ENCODE peak calls at places on chromosome 10, in ten cellular contexts. One of them, this sample, is unnamed.

GRCh38 chr10:115996031-115996430 is 277.0 kb downstream of the GFRA1 start:
- DNase-seq in Panc1: no peak
- DNase-seq in astrocyte of the hippocampus: no peak
- DNase-seq in stimulated activated CD4-positive, alpha-beta T cell treated with anti-CD3 and anti-CD28 coated beads, Interleukin-1b, Interleukin-23, amount 100 ng/mL, for 1 hour: no peak
- DNase-seq in mucosa of gallbladder: no peak
- DNase-seq in posterior cingulate gyrus: no peak
- DNase-seq in IMR-90: no peak
- DNase-seq in GM10248: no peak
- DNase-seq in CD4-positive, CD25-positive, alpha-beta regulatory T cell: no peak
- DNase-seq in NCI-H1092: no peak
- DNase-seq in this sample: no peak

GRCh38 chr10:60236869-60237524 is 152.7 kb downstream of the ANK3 start:
- DNase-seq in Panc1: no peak
- DNase-seq in astrocyte of the hippocampus: peak; percentile 15
- DNase-seq in stimulated activated CD4-positive, alpha-beta T cell treated with anti-CD3 and anti-CD28 coated beads, Interleukin-1b, Interleukin-23, amount 100 ng/mL, for 1 hour: no peak
- DNase-seq in mucosa of gallbladder: peak; percentile 38
- DNase-seq in posterior cingulate gyrus: peak; percentile 20
- DNase-seq in IMR-90: no peak
- DNase-seq in GM10248: peak; percentile 66
- DNase-seq in CD4-positive, CD25-positive, alpha-beta regulatory T cell: no peak
- DNase-seq in NCI-H1092: no peak
- DNase-seq in this sample: peak; percentile 26

GRCh38 chr10:92493362-92493761 is 80.5 kb downstream of the IDE start:
- DNase-seq in Panc1: no peak
- DNase-seq in astrocyte of the hippocampus: no peak
- DNase-seq in stimulated activated CD4-positive, alpha-beta T cell treated with anti-CD3 and anti-CD28 coated beads, Interleukin-1b, Interleukin-23, amount 100 ng/mL, for 1 hour: no peak
- DNase-seq in mucosa of gallbladder: no peak
- DNase-seq in posterior cingulate gyrus: no peak
- DNase-seq in IMR-90: no peak
- DNase-seq in GM10248: no peak
- DNase-seq in CD4-positive, CD25-positive, alpha-beta regulatory T cell: no peak
- DNase-seq in NCI-H1092: no peak
- DNase-seq in this sample: no peak

GRCh38 chr10:12177642-12178041 is 18.0 kb downstream of the NUDT5 start:
- DNase-seq in Panc1: no peak
- DNase-seq in astrocyte of the hippocampus: peak; percentile 51
- DNase-seq in stimulated activated CD4-positive, alpha-beta T cell treated with anti-CD3 and anti-CD28 coated beads, Interleukin-1b, Interleukin-23, amount 100 ng/mL, for 1 hour: no peak
- DNase-seq in mucosa of gallbladder: no peak
- DNase-seq in posterior cingulate gyrus: no peak
- DNase-seq in IMR-90: peak; percentile 84
- DNase-seq in GM10248: no peak
- DNase-seq in CD4-positive, CD25-positive, alpha-beta regulatory T cell: no peak
- DNase-seq in NCI-H1092: no peak
- DNase-seq in this sample: no peak

GRCh38 chr10:94785211-94785610 is 22.7 kb downstream of the CYP2C19 start:
- DNase-seq in Panc1: no peak
- DNase-seq in astrocyte of the hippocampus: no peak
- DNase-seq in stimulated activated CD4-positive, alpha-beta T cell treated with anti-CD3 and anti-CD28 coated beads, Interleukin-1b, Interleukin-23, amount 100 ng/mL, for 1 hour: no peak
- DNase-seq in mucosa of gallbladder: no peak
- DNase-seq in posterior cingulate gyrus: no peak
- DNase-seq in IMR-90: no peak
- DNase-seq in GM10248: no peak
- DNase-seq in CD4-positive, CD25-positive, alpha-beta regulatory T cell: no peak
- DNase-seq in NCI-H1092: no peak
- DNase-seq in this sample: no peak

GRCh38 chr10:46555713-46556514 is 544 bp downstream of the GPRIN2 start:
- DNase-seq in Panc1: no peak
- DNase-seq in astrocyte of the hippocampus: no peak
- DNase-seq in stimulated activated CD4-positive, alpha-beta T cell treated with anti-CD3 and anti-CD28 coated beads, Interleukin-1b, Interleukin-23, amount 100 ng/mL, for 1 hour: no peak
- DNase-seq in mucosa of gallbladder: peak; percentile 11
- DNase-seq in posterior cingulate gyrus: peak; percentile 14
- DNase-seq in IMR-90: no peak
- DNase-seq in GM10248: no peak
- DNase-seq in CD4-positive, CD25-positive, alpha-beta regulatory T cell: no peak
- DNase-seq in NCI-H1092: no peak
- DNase-seq in this sample: no peak

GRCh38 chr10:60955957-60956425 is 12.0 kb upstream of the RHOBTB1 start:
- DNase-seq in Panc1: peak; percentile 86
- DNase-seq in astrocyte of the hippocampus: peak; percentile 66
- DNase-seq in stimulated activated CD4-positive, alpha-beta T cell treated with anti-CD3 and anti-CD28 coated beads, Interleukin-1b, Interleukin-23, amount 100 ng/mL, for 1 hour: no peak
- DNase-seq in mucosa of gallbladder: no peak
- DNase-seq in posterior cingulate gyrus: no peak
- DNase-seq in IMR-90: peak; percentile 82
- DNase-seq in GM10248: no peak
- DNase-seq in CD4-positive, CD25-positive, alpha-beta regulatory T cell: no peak
- DNase-seq in NCI-H1092: no peak
- DNase-seq in this sample: no peak

GRCh38 chr10:94046152-94046551 is 52.4 kb downstream of the PLCE1 start:
- DNase-seq in Panc1: no peak
- DNase-seq in astrocyte of the hippocampus: no peak
- DNase-seq in stimulated activated CD4-positive, alpha-beta T cell treated with anti-CD3 and anti-CD28 coated beads, Interleukin-1b, Interleukin-23, amount 100 ng/mL, for 1 hour: no peak
- DNase-seq in mucosa of gallbladder: no peak
- DNase-seq in posterior cingulate gyrus: no peak
- DNase-seq in IMR-90: no peak
- DNase-seq in GM10248: no peak
- DNase-seq in CD4-positive, CD25-positive, alpha-beta regulatory T cell: no peak
- DNase-seq in NCI-H1092: no peak
- DNase-seq in this sample: no peak

GRCh38 chr10:48683893-48684292 is 780 bp upstream of the WDFY4 start:
- DNase-seq in Panc1: no peak
- DNase-seq in astrocyte of the hippocampus: no peak
- DNase-seq in stimulated activated CD4-positive, alpha-beta T cell treated with anti-CD3 and anti-CD28 coated beads, Interleukin-1b, Interleukin-23, amount 100 ng/mL, for 1 hour: no peak
- DNase-seq in mucosa of gallbladder: no peak
- DNase-seq in posterior cingulate gyrus: no peak
- DNase-seq in IMR-90: no peak
- DNase-seq in GM10248: no peak
- DNase-seq in CD4-positive, CD25-positive, alpha-beta regulatory T cell: no peak
- DNase-seq in NCI-H1092: no peak
- DNase-seq in this sample: no peak

This sample was measured in GF-D8.